ENCODE peak calls at places on chromosomes 4 and X, in ten cellular contexts. H is GM04503; C is activated CD8-positive, alpha-beta memory T cell treated with anti-CD3 and anti-CD28 coated beads, Interleukin-2, amount 50 U/mL, for 48 hours; O is progenitor cell of endocrine pancreas; I is stimulated activated CD8-positive, alpha-beta memory T cell treated with anti-CD3 and anti-CD28 coated beads, Interleukin-15, amount 100 ng/mL, for 1 hour; B is germinal center; J is tibial nerve; K is lower leg skin; Y is NCI-H1092 treated with DMSO at 0.1 percent for 48 hours; Q is colonic mucosa. X is an unnamed sample.

GRCh38 chr4:33411182-33411581 is 2691.0 kb downstream of the PCDH7 start:
- DNase-seq in H (no peak), C (no peak), O (no peak), I (no peak), B (no peak), J (no peak), K (no peak), Y (no peak), Q (no peak), X (no peak)

GRCh38 chr4:167114416-167114971 is 119.8 kb downstream of the SPOCK3 start:
- DNase-seq in H (no peak), C (no peak), O (no peak), I (no peak), B (no peak), J (no peak), K (no peak), Y (no peak), Q (no peak), X (no peak)

GRCh38 chrX:13254076-13254785 is 65.6 kb downstream of the ATXN3L start:
- DNase-seq in H (no peak), C (no peak), O (no peak), I (no peak), B (peak), J (no peak), K (no peak), Y (peak), Q (no peak), X (no peak)

GRCh38 chr4:8211737-8212581 is 12.9 kb downstream of the SH3TC1 start:
- DNase-seq in H (no peak), C (no peak), O (no peak), I (no peak), B (no peak), J (no peak), K (no peak), Y (no peak), Q (no peak), X (no peak)

GRCh38 chr4:123121241-123121907 is 199.0 kb upstream of the NUDT6 start:
- DNase-seq in H (no peak), C (no peak), O (no peak), I (no peak), B (no peak), J (no peak), K (no peak), Y (no peak), Q (no peak), X (no peak)

GRCh38 chr4:152535236-152535902 is 523 bp downstream of the FBXW7 start:
- DNase-seq in H (no peak), C (no peak), O (peak), I (no peak), B (peak), J (no peak), K (no peak), Y (no peak), Q (peak), X (no peak)

GRCh38 chr4:76691767-76692689 is 205.9 kb downstream of the SOWAHB start:
- DNase-seq in H (no peak), C (no peak), O (no peak), I (no peak), B (no peak), J (no peak), K (no peak), Y (no peak), Q (no peak), X (no peak)

GRCh38 chr4:108651068-108651794 is 832 bp downstream of the OSTC start:
- DNase-seq in H (peak), C (no peak), O (no peak), I (no peak), B (no peak), J (no peak), K (no peak), Y (no peak), Q (no peak), X (no peak)

GRCh38 chr4:4595252-4595651 is 53.4 kb upstream of the STX18 start:
- DNase-seq in H (no peak), C (no peak), O (no peak), I (no peak), B (no peak), J (no peak), K (peak), Y (no peak), Q (no peak), X (no peak)

X was measured in GM19239.